ENCODE peak calls at places on chromosomes 6 and 20, in five cellular contexts. P is IMR-90, R is neuronal stem cell, C is H1, K is trophoblast cell. X is an unnamed sample.

GRCh38 chr6:126176266-126176665 is 163.6 kb upstream of the CENPW start:
- DNase-seq in R (no peak), C (no peak), P (peak; percentile 14), K (no peak), X (peak; percentile 31)

GRCh38 chr6:70839286-70840266 is 117.3 kb downstream of the B3GAT2 start:
- DNase-seq in C (no peak), R (no peak), K (no peak), P (peak; percentile 26), X (no peak)

GRCh38 chr6:2434116-2434515 is 188.7 kb upstream of the GMDS start:
- DNase-seq in C (no peak), K (peak; percentile 75), R (no peak), P (no peak), X (peak; percentile 25)

GRCh38 chr20:9218412-9219001 is 149.6 kb downstream of the PLCB4 start:
- DNase-seq in P (peak; percentile 69), R (no peak), K (no peak), C (no peak), X (no peak)

GRCh38 chr6:16576391-16577368 is 184.6 kb downstream of the ATXN1 start:
- DNase-seq in C (no peak), K (no peak), P (no peak), R (no peak), X (no peak)

GRCh38 chr6:36949636-36950035 is 4.9 kb upstream of the PI16 start:
- DNase-seq in K (no peak), P (peak; percentile 85), R (no peak), C (no peak), X (no peak)

GRCh38 chr6:160462551-160463109 is 114.5 kb downstream of the SLC22A3 start:
- DNase-seq in C (no peak), R (no peak), P (peak; percentile 87), K (no peak), X (no peak)

GRCh38 chr6:131065824-131066171 is 2.8 kb upstream of the EPB41L2 start:
- DNase-seq in P (no peak), R (no peak), K (no peak), C (no peak), X (no peak)

GRCh38 chr6:100479180-100480035 is 14.7 kb upstream of the SIM1 start:
- DNase-seq in C (no peak), R (peak; percentile 41), P (peak; percentile 49), K (peak; percentile 74), X (peak; percentile 57)

GRCh38 chr6:3878048-3878666 is 29.0 kb downstream of the FAM50B start:
- DNase-seq in R (no peak), P (no peak), C (no peak), K (no peak), X (no peak)

GRCh38 chr20:10288954-10289646 is 70.5 kb downstream of the SNAP25 start:
- DNase-seq in R (no peak), K (no peak), C (no peak), P (no peak), X (no peak)

GRCh38 chr6:46746691-46747090 is at the start of gene ANKRD66:
- DNase-seq in P (no peak), K (no peak), C (no peak), R (no peak), X (peak; percentile 38)

GRCh38 chr6:13907614-13908215 is 17.0 kb upstream of the RNF182 start:
- DNase-seq in R (no peak), K (no peak), P (no peak), C (no peak), X (no peak)

GRCh38 chr20:47191074-47191673 is 165.3 kb downstream of the ZMYND8 start:
- DNase-seq in P (peak; percentile 35), C (no peak), K (peak; percentile 69), R (no peak), X (peak; percentile 34)

GRCh38 chr6:126152346-126152745 is 166.0 kb downstream of the TRMT11 start:
- DNase-seq in R (no peak), C (no peak), P (no peak), K (no peak), X (peak; percentile 53)

GRCh38 chr6:152380993-152381898 is 255.9 kb downstream of the SYNE1 start:
- DNase-seq in C (no peak), R (peak; percentile 62), P (peak; percentile 97), K (peak; percentile 91), X (peak; percentile 94)

DNA sequence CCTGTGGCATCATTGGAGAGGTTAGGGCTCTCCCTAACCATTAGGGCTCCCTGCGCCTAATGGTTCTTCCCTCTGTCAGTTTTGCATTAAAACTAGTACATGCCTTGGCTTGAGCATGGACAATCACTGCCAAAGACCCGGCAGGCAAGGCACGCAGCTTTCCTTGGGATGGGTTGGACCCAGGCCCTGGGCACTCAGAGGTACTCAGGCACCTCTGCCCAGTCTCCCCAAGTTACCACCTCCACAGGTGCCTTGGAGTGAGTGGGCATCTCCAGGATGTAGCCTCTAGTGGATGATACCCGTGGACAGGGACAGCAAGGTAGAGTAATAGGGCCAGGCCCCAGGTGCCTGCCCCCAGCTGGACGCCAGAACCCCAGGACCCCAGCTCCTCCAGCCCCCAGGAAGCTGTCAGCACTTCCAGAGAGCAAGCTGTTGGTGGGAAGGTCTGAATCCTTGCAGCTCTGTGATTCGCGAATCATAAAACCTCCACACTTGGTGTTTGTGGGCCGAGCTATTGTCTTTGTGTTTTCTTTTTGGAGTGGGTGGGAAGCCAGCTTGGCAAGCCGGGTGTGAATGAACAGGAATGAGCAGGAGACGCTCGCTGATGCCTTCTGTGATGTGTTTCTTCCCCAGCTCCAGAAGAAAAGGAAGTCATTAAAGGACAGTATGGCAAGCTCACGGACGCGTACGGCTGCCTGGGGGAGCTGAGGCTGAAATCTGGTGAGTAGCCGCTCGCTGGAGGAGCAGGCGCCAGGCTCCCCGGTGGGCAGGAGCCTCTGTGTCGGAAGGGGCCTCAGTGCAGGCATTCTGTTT is 35.1 kb downstream of the SYNJ2 start:
- DNase-seq in C (no peak), K (no peak), R (no peak), P (no peak), X (no peak)
- H3K4me3 ChIP-seq in C (no peak overlapping the region), K (no peak overlapping the region), R (no peak overlapping the region), P (no peak overlapping the region), X (no peak overlapping the region)

GRCh38 chr6:132275253-132275970 is 125.9 kb downstream of the MOXD1 start:
- DNase-seq in R (no peak), K (no peak), P (no peak), C (no peak), X (peak; percentile 69)
- H4K8ac ChIP-seq in R (no peak overlapping the region), K (peak overlapping the region; percentile 9), P (no peak overlapping the region), C (no peak overlapping the region), X (no peak overlapping the region)

GRCh38 chr20:63734111-63734945 is 2.1 kb upstream of the LIME1 start:
- DNase-seq in P (no peak), C (no peak), R (no peak), K (no peak), X (no peak)

GRCh38 chr20:63734946-63735858 is 1.3 kb upstream of the LIME1 start:
- DNase-seq in C (no peak), K (no peak), P (no peak), R (no peak), X (no peak)

GRCh38 chr20:63737690-63737939 is 1.2 kb downstream of the LIME1 start:
- DNase-seq in P (no peak), K (no peak), R (no peak), C (peak; percentile 57), X (no peak)

GRCh38 chr20:63736893-63737689 is 627 bp downstream of the LIME1 start:
- DNase-seq in C (peak; percentile 70), P (no peak), K (peak; percentile 23), R (no peak), X (no peak)

GRCh38 chr20:63735859-63736718 is at the start of gene LIME1:
- DNase-seq in R (no peak), P (no peak), K (no peak), C (peak; percentile 45), X (no peak)
- H3K4me3 ChIP-seq in R (no peak within 1 kb of the TSS), P (no peak within 1 kb of the TSS), K (no peak within 1 kb of the TSS), C (peak within 1 kb of the TSS; percentile 25), X (no peak within 1 kb of the TSS)

GRCh38 chr6:156651438-156651837 is 125.7 kb upstream of the ARID1B start:
- DNase-seq in P (no peak), R (no peak), K (no peak), C (no peak), X (no peak)

GRCh38 chr6:156645106-156645505 is 132.1 kb upstream of the ARID1B start:
- DNase-seq in K (peak; percentile 12), P (peak; percentile 42), R (no peak), C (no peak), X (no peak)

GRCh38 chr6:156646496-156646895 is 130.7 kb upstream of the ARID1B start:
- DNase-seq in K (no peak), P (no peak), C (no peak), R (no peak), X (no peak)

GRCh38 chr6:156650896-156651295 is 126.3 kb upstream of the ARID1B start:
- DNase-seq in C (no peak), K (no peak), P (no peak), R (no peak), X (no peak)

GRCh38 chr6:156647440-156647839 is 129.7 kb upstream of the ARID1B start:
- DNase-seq in K (no peak), R (no peak), P (no peak), C (no peak), X (no peak)
- H4K8ac ChIP-seq in K (no peak overlapping the region), R (no peak overlapping the region), P (no peak overlapping the region), C (no peak overlapping the region), X (no peak overlapping the region)

GRCh38 chr6:166005846-166006592 is 161.6 kb downstream of the TBXT start:
- DNase-seq in C (no peak), R (no peak), P (peak; percentile 94), K (peak; percentile 86), X (peak; percentile 35)

GRCh38 chr6:166007349-166008263 is 160.0 kb downstream of the TBXT start:
- DNase-seq in K (no peak), R (no peak), C (no peak), P (peak; percentile 88), X (no peak)

GRCh38 chr6:166005401-166005845 is 162.2 kb downstream of the TBXT start:
- DNase-seq in R (no peak), P (peak; percentile 62), C (no peak), K (peak; percentile 47), X (no peak)

GRCh38 chr6:166008441-166009369 is 158.9 kb downstream of the TBXT start:
- DNase-seq in C (peak; percentile 70), R (no peak), K (no peak), P (peak; percentile 88), X (peak; percentile 41)

GRCh38 chr6:166006593-166007301 is 160.9 kb downstream of the TBXT start:
- DNase-seq in K (peak; percentile 72), C (peak; percentile 44), R (no peak), P (peak; percentile 89), X (peak; percentile 45)
- H3K4me3 ChIP-seq in K (no peak overlapping the region), C (no peak overlapping the region), R (peak overlapping the region; percentile 19), P (peak overlapping the region; percentile 26), X (no peak overlapping the region)

DNA sequence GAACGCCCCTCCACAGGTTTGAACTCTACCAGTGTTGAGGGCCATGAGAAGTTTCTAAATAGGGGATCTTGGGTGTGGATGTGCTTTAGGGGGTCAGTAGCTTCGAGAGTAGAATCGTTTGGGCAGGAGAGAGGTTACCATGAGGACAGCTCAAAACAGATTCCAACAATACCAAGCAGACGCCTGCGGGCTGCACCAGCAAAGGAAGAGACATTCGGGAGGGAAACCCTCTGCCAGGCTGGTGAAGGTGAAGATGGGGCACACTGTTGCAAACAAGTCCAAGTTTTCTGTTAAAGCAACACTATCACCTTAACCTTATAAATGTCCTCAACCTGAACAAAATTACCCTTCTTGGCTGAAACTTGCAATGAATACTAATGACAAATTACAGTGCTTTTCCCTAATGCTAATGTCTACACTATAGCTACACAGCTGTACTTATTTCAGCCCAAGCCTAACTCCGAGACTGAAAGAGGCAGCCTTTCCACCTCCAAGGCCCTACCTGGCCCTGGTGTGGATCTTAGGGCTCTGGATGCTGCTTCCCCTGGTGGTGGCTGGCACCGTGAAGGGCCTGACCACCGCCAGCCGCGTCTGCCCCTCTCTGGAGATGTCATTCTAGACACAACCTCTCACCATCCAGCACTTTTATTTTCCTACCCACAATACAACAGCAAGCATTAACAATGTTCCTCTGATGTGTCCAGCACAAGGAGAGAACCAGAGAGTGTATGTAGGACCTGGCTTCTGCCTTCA is 80.1 kb downstream of the DLL1 start:
- DNase-seq in P (no peak), C (peak; percentile 39), K (no peak), R (no peak), X (no peak)
- H4K8ac ChIP-seq in P (no peak overlapping the region), C (no peak overlapping the region), K (no peak overlapping the region), R (no peak overlapping the region), X (no peak overlapping the region)

X was measured in mesendoderm.